ENCODE peak calls at places on chromosomes 12 and 14, in nine cellular contexts. L, M, B, S, G, E, A, V and N are unnamed samples.

GRCh38 chr12:86914716-86915115 is 658.5 kb upstream of the MGAT4C start:
- DNase-seq in L (no peak), M (no peak), B (peak; percentile 62), S (no peak), G (peak; percentile 69), E (peak; percentile 4), A (no peak), V (peak; percentile 44), N (no peak)

GRCh38 chr12:65754744-65755595 is 69.3 kb upstream of the HMGA2 start:
- DNase-seq in L (no peak), M (no peak), B (no peak), S (no peak), G (no peak), E (no peak), A (no peak), V (no peak), N (no peak)

GRCh38 chr12:102631274-102631673 is 150.9 kb upstream of the IGF1 start:
- DNase-seq in L (no peak), M (no peak), B (no peak), S (no peak), G (no peak), E (peak; percentile 15), A (no peak), V (peak; percentile 84), N (no peak)

GRCh38 chr12:54359762-54360351 is 4.4 kb downstream of the GPR84 start:
- DNase-seq in L (no peak), M (no peak), B (no peak), S (no peak), G (no peak), E (no peak), A (no peak), V (no peak), N (no peak)

GRCh38 chr12:57611116-57611809 is at the start of gene ARHGEF25:
- DNase-seq in L (peak; percentile 87), M (peak; percentile 73), B (peak; percentile 78), S (peak; percentile 93), G (peak; percentile 24), E (peak; percentile 84), A (no peak), V (peak; percentile 58), N (peak; percentile 64)

GRCh38 chr14:53509845-53510244 is 356.7 kb upstream of the DDHD1 start:
- DNase-seq in L (peak; percentile 23), M (no peak), B (no peak), S (peak; percentile 85), G (no peak), E (no peak), A (peak; percentile 21), V (no peak), N (no peak)

GRCh38 chr14:94486883-94487282 is 10.9 kb upstream of the SERPINA9 start:
- DNase-seq in L (no peak), M (no peak), B (no peak), S (no peak), G (no peak), E (no peak), A (no peak), V (no peak), N (no peak)

GRCh38 chr14:95452176-95452889 is 64.1 kb downstream of the SYNE3 start:
- DNase-seq in L (no peak), M (no peak), B (peak; percentile 43), S (no peak), G (peak; percentile 23), E (peak; percentile 60), A (no peak), V (no peak), N (no peak)

GRCh38 chr12:6925543-6926279 is 2.0 kb upstream of the ATN1 start:
- DNase-seq in L (peak; percentile 73), M (peak; percentile 64), B (peak; percentile 81), S (peak; percentile 95), G (peak; percentile 80), E (peak; percentile 90), A (no peak), V (peak; percentile 96), N (peak; percentile 86)

GRCh38 chr14:28756896-28757570 is 9.6 kb upstream of the FOXG1 start:
- DNase-seq in L (no peak), M (no peak), B (peak; percentile 68), S (no peak), G (peak; percentile 34), E (peak; percentile 42), A (no peak), V (peak; percentile 56), N (no peak)

GRCh38 chr12:42262271-42262670 is 24.2 kb upstream of the YAF2 start:
- DNase-seq in L (no peak), M (no peak), B (no peak), S (no peak), G (no peak), E (no peak), A (no peak), V (no peak), N (no peak)

GRCh38 chr14:51782412-51782811 is 78.0 kb upstream of the GNG2 start:
- DNase-seq in L (no peak), M (no peak), B (no peak), S (no peak), G (no peak), E (no peak), A (no peak), V (no peak), N (no peak)

GRCh38 chr14:25308244-25308643 is 258.3 kb upstream of the STXBP6 start:
- DNase-seq in L (no peak), M (no peak), B (peak; percentile 27), S (no peak), G (no peak), E (no peak), A (no peak), V (no peak), N (no peak)
- TF ChIP-seq CTCF in L (no peak), M (no peak), B (peak; percentile 35), S (no peak), G (peak; percentile 21), E (no peak), A (no peak), V (no peak), N (no peak)

GRCh38 chr14:106166232-106166631 is 639.8 kb downstream of the TMEM121 start:
- DNase-seq in L (no peak), M (no peak), B (no peak), S (no peak), G (no peak), E (no peak), A (no peak), V (no peak), N (no peak)
- H3K9me3 ChIP-seq in L (no peaks in the 10 kb centered on the region), M (no peaks in the 10 kb centered on the region), B (no peaks in the 10 kb centered on the region), S (no peaks in the 10 kb centered on the region), G (no peaks in the 10 kb centered on the region), E (no peaks in the 10 kb centered on the region), A (no peaks in the 10 kb centered on the region), V (no peaks in the 10 kb centered on the region), N (no peaks in the 10 kb centered on the region)

GRCh38 chr14:70084226-70084625 is 104.5 kb downstream of the SLC8A3 start:
- DNase-seq in L (no peak), M (no peak), B (no peak), S (no peak), G (no peak), E (no peak), A (no peak), V (no peak), N (no peak)

GRCh38 chr14:70087380-70087697 is 101.4 kb downstream of the SLC8A3 start:
- DNase-seq in L (no peak), M (no peak), B (no peak), S (no peak), G (no peak), E (no peak), A (no peak), V (no peak), N (no peak)

GRCh38 chr14:70086685-70087379 is 101.9 kb downstream of the SLC8A3 start:
- DNase-seq in L (no peak), M (no peak), B (peak; percentile 49), S (no peak), G (peak; percentile 35), E (no peak), A (no peak), V (peak; percentile 27), N (no peak)
- TF ChIP-seq CTCF in L (peak; percentile 53), M (peak; percentile 20), B (peak; percentile 65), S (no peak), G (peak; percentile 51), E (peak; percentile 62), A (peak; percentile 44), V (peak; percentile 69), N (no peak)

GRCh38 chr14:55000381-55000780 is 26.5 kb downstream of the WDHD1 start:
- DNase-seq in L (no peak), M (no peak), B (no peak), S (no peak), G (no peak), E (no peak), A (no peak), V (peak; percentile 66), N (no peak)
- H3K9me3 ChIP-seq in L (no peaks in the 10 kb centered on the region), M (no peaks in the 10 kb centered on the region), B (no peaks in the 10 kb centered on the region), S (no peaks in the 10 kb centered on the region), G (no peaks in the 10 kb centered on the region), E (no peaks in the 10 kb centered on the region), A (no peaks in the 10 kb centered on the region), V (no peaks in the 10 kb centered on the region), N (no peaks in the 10 kb centered on the region)

GRCh38 chr14:35961697-35962274 is 135.6 kb downstream of the BRMS1L start:
- DNase-seq in L (no peak), M (no peak), B (no peak), S (no peak), G (no peak), E (no peak), A (no peak), V (no peak), N (no peak)

GRCh38 chr14:35956376-35957000 is 130.3 kb downstream of the BRMS1L start:
- DNase-seq in L (no peak), M (no peak), B (no peak), S (no peak), G (no peak), E (no peak), A (no peak), V (no peak), N (no peak)

GRCh38 chr14:35963209-35963608 is 137.1 kb downstream of the BRMS1L start:
- DNase-seq in L (no peak), M (no peak), B (peak; percentile 31), S (no peak), G (no peak), E (peak; percentile 10), A (no peak), V (no peak), N (no peak)

GRCh38 chr14:35964736-35965135 is 138.6 kb downstream of the BRMS1L start:
- DNase-seq in L (no peak), M (no peak), B (no peak), S (no peak), G (no peak), E (no peak), A (no peak), V (no peak), N (no peak)

GRCh38 chr14:35959835-35960234 is 133.7 kb downstream of the BRMS1L start:
- DNase-seq in L (no peak), M (no peak), B (no peak), S (no peak), G (no peak), E (no peak), A (no peak), V (no peak), N (no peak)
- TF ChIP-seq CTCF in L (no peak), M (no peak), B (no peak), S (no peak), G (no peak), E (peak; percentile 44), A (no peak), V (no peak), N (no peak)

DNA sequence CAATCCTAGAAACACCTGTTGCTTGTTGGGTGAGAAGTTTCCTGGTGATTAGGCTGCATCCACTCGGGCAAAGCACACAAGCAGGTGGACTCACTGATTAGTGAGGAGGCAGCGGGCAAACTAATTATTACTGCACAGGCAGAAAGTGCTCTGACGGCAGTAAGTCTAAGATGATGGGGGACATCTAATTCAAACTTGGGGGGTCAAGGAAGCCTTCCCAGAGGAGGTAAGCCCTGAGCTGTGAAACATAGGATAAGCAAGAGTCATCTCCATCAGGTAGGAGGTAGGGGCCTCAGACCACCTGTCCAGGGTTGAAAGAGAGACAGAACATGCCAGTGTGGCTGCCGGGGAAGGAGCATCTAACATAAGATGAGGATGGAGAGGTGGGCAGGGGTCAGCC is 1578.4 kb upstream of the TMEM132C start:
- DNase-seq in L (no peak), M (no peak), B (no peak), S (no peak), G (no peak), E (no peak), A (no peak), V (no peak), N (no peak)
- H3K9me3 ChIP-seq in L (peaks cover 14% of the 10 kb centered on the region), M (no peaks in the 10 kb centered on the region), B (no peaks in the 10 kb centered on the region), S (no peaks in the 10 kb centered on the region), G (peaks cover 2% of the 10 kb centered on the region), E (peaks cover 4% of the 10 kb centered on the region), A (no peaks in the 10 kb centered on the region), V (no peaks in the 10 kb centered on the region), N (no peaks in the 10 kb centered on the region)